ENCODE peak calls at places on chromosomes 7 and 10, in seven cellular contexts. U is heart left ventricle, T is breast epithelium, F is Panc1, Z is cardiac muscle cell, D is aorta, P is heart right ventricle. E is an unnamed sample.
A peak's percentile ranks its signal among the peaks of the same experiment; 100 is the strongest.

GRCh38 chr10:88194041-88194887 is 330.8 kb downstream of the PTEN start:
- DNase-seq in U (no peak), T (no peak), F (no peak), Z (no peak), D (no peak), P (no peak), E (no peak)

GRCh38 chr7:107173691-107174406 is 5.0 kb downstream of the HBP1 start:
- DNase-seq in U (no peak), T (no peak), F (no peak), Z (no peak), D (no peak), P (no peak), E (no peak)

GRCh38 chr10:24957624-24958435 is 5.4 kb upstream of the PRTFDC1 start:
- DNase-seq in U (no peak), T (no peak), F (no peak), Z (no peak), D (no peak), P (no peak), E (no peak)

GRCh38 chr7:112414855-112415490 is 35.3 kb upstream of the IFRD1 start:
- DNase-seq in U (no peak), T (no peak), F (no peak), Z (peak; percentile 53), D (no peak), P (no peak), E (no peak)

GRCh38 chr7:5472432-5473315 is 49.0 kb upstream of the TNRC18 start:
- DNase-seq in U (no peak), T (no peak), F (no peak), Z (no peak), D (no peak), P (no peak), E (no peak)

GRCh38 chr10:100009793-100010676 is at the start of gene DNMBP:
- DNase-seq in U (peak; percentile 90), T (peak; percentile 53), F (no peak), Z (peak; percentile 96), D (peak; percentile 95), P (peak; percentile 88), E (peak; percentile 88)

GRCh38 chr10:76922666-76923065 is 714.9 kb downstream of the KCNMA1 start:
- DNase-seq in U (no peak), T (no peak), F (no peak), Z (no peak), D (no peak), P (no peak), E (no peak)

GRCh38 chr7:80833289-80834104 is 85.4 kb downstream of the SEMA3C start:
- DNase-seq in U (no peak), T (no peak), F (no peak), Z (no peak), D (no peak), P (no peak), E (no peak)

GRCh38 chr10:42930516-42931205 is 146.2 kb upstream of the RET start:
- DNase-seq in U (no peak), T (no peak), F (no peak), Z (no peak), D (no peak), P (no peak), E (no peak)

GRCh38 chr10:42926831-42927230 is 144.2 kb downstream of the BMS1 start:
- DNase-seq in U (no peak), T (no peak), F (no peak), Z (peak; percentile 51), D (no peak), P (no peak), E (no peak)

GRCh38 chr10:42929993-42930392 is 146.9 kb upstream of the RET start:
- DNase-seq in U (no peak), T (no peak), F (no peak), Z (no peak), D (no peak), P (no peak), E (no peak)

GRCh38 chr10:42928064-42928463 is 145.5 kb downstream of the BMS1 start:
- DNase-seq in U (no peak), T (no peak), F (no peak), Z (no peak), D (no peak), P (no peak), E (no peak)

GRCh38 chr10:42929236-42929635 is 146.6 kb downstream of the BMS1 start:
- DNase-seq in U (no peak), T (no peak), F (no peak), Z (no peak), D (no peak), P (no peak), E (no peak)
- H3K4me1 ChIP-seq in U (peaks cover 12% of the 10 kb centered on the region), T (no peaks in the 10 kb centered on the region), F (no peaks in the 10 kb centered on the region), Z (no peaks in the 10 kb centered on the region), D (no peaks in the 10 kb centered on the region), P (peaks cover 15% of the 10 kb centered on the region), E (peaks cover 13% of the 10 kb centered on the region)

GRCh38 chr10:32321016-32321631 is 25.8 kb downstream of the EPC1 start:
- DNase-seq in U (no peak), T (no peak), F (no peak), Z (no peak), D (no peak), P (no peak), E (no peak)

GRCh38 chr10:32326119-32326518 is 20.8 kb downstream of the EPC1 start:
- DNase-seq in U (no peak), T (no peak), F (no peak), Z (no peak), D (no peak), P (no peak), E (no peak)

GRCh38 chr10:32326680-32327363 is 20.1 kb downstream of the EPC1 start:
- DNase-seq in U (no peak), T (no peak), F (no peak), Z (no peak), D (no peak), P (no peak), E (no peak)

GRCh38 chr10:32327364-32327691 is 19.6 kb downstream of the EPC1 start:
- DNase-seq in U (no peak), T (no peak), F (no peak), Z (no peak), D (no peak), P (no peak), E (no peak)

DNA sequence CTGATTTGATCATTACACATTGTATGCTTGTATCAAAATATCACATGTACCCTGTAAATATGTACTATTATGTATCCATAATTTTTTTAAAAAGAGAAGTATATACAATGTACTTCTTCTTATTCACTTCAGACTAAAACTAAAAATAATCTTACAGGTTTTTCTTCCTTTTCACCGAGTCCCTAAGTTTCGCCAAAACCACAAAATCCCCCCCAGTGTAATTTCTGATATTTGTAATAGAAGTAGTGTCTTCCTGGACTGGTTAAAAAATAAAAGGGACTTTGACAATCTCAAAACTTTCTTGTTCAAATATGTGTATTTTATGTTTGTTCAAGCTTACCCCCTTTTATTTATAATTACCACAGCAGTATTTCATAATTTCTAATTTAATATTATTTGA is 23.9 kb downstream of the EPC1 start:
- DNase-seq in U (no peak), T (no peak), F (no peak), Z (no peak), D (no peak), P (no peak), E (no peak)
- H3K4me1 ChIP-seq in U (peaks cover 78% of the 10 kb centered on the region), T (no peaks in the 10 kb centered on the region), F (peaks cover 3% of the 10 kb centered on the region), Z (peaks cover 16% of the 10 kb centered on the region), D (no peaks in the 10 kb centered on the region), P (peaks cover 46% of the 10 kb centered on the region), E (peaks cover 44% of the 10 kb centered on the region)

GRCh38 chr10:50398383-50398782 is 147.1 kb upstream of the ASAH2 start:
- DNase-seq in U (no peak), T (no peak), F (no peak), Z (no peak), D (no peak), P (no peak), E (no peak)
- H3K4me1 ChIP-seq in U (peaks cover 33% of the 10 kb centered on the region), T (no peaks in the 10 kb centered on the region), F (no peaks in the 10 kb centered on the region), Z (peaks cover 9% of the 10 kb centered on the region), D (peaks cover 1% of the 10 kb centered on the region), P (peaks cover 12% of the 10 kb centered on the region), E (peaks cover 44% of the 10 kb centered on the region)

DNA sequence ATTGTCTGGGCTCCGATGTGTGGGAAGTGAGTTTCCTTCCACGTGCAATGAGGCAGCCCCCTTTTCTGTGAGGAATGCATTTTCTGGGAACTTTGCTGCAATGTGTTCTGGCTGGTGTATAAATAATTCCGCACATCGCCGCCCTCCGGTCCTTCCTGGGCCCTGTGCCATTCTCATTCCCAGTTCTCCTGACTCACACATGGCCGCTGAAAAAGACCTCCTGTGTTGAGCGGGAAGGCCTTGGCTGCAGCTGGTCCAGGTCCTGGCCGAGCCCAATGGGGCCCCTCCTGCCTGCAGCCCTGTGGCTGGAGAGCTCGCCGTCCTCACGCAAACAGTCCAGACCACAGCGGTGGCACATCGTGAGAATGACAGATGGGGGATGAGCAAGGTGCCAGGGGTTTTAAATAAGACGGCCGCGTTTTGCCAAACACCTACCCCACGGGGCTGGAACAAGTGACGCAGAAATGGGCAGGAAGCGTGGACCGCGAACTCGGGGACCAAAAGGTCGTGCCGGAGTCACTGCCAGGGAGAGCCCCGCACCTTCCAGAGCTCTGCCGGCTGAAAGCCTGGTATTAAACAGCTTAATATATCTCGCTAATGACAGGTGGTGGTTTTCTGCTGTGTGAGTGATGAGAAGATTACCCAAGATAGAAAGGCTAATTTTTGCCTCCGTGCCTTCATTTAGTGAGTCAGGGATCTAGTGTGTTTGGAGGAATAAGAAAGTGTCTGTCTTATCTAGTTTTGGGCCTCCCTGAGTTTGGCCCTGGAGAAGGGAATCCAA is 37.0 kb downstream of the FAM20C start:
- DNase-seq in U (peak; percentile 87), T (peak; percentile 90), F (no peak), Z (no peak), D (peak; percentile 93), P (peak; percentile 55), E (no peak)
- H3K4me1 ChIP-seq in U (peaks cover 29% of the 10 kb centered on the region), T (peaks cover 39% of the 10 kb centered on the region), F (peaks cover 36% of the 10 kb centered on the region), Z (no peaks in the 10 kb centered on the region), D (no peaks in the 10 kb centered on the region), P (peaks cover 40% of the 10 kb centered on the region), E (peaks cover 41% of the 10 kb centered on the region)

GRCh38 chr7:1917221-1918062 is 247.4 kb downstream of the ELFN1 start:
- DNase-seq in U (peak; percentile 27), T (no peak), F (no peak), Z (no peak), D (no peak), P (peak; percentile 17), E (no peak)
- H3K4me1 ChIP-seq in U (no peaks in the 10 kb centered on the region), T (no peaks in the 10 kb centered on the region), F (no peaks in the 10 kb centered on the region), Z (peaks cover 19% of the 10 kb centered on the region), D (no peaks in the 10 kb centered on the region), P (peaks cover 24% of the 10 kb centered on the region), E (peaks cover 54% of the 10 kb centered on the region)

E was measured in suprapubic skin.